ENCODE peak calls at places on chromosomes 12 and 14, in ten cellular contexts. One of them, this sample, is unnamed.

GRCh38 chr12:94074970-94075695 is 73.2 kb upstream of the PLXNC1 start:
- DNase-seq in H9: peak
- DNase-seq in activated effector memory CD4-positive, alpha-beta T cell treated with anti-CD3 and anti-CD28 coated beads, Interleukin-2, amount 50 U/mL, for 16 hours: no peak
- DNase-seq in NCI-H2171: peak
- DNase-seq in Peyer's patch: no peak
- DNase-seq in IMR-90: peak
- DNase-seq in amygdala: no peak
- DNase-seq in EL: peak
- DNase-seq in activated CD4-positive, alpha-beta T cell treated with anti-CD3 and anti-CD28 coated beads, Interleukin-2, amount 50 U/mL, for 48 hours: peak
- DNase-seq in AG10803: peak
- DNase-seq in this sample: no peak

GRCh38 chr12:82567688-82568087 is 119.0 kb upstream of the TMTC2 start:
- DNase-seq in IMR-90: no peak
- DNase-seq in Peyer's patch: no peak
- DNase-seq in activated CD4-positive, alpha-beta T cell treated with anti-CD3 and anti-CD28 coated beads, Interleukin-2, amount 50 U/mL, for 48 hours: no peak
- DNase-seq in amygdala: no peak
- DNase-seq in activated effector memory CD4-positive, alpha-beta T cell treated with anti-CD3 and anti-CD28 coated beads, Interleukin-2, amount 50 U/mL, for 16 hours: no peak
- DNase-seq in NCI-H2171: no peak
- DNase-seq in AG10803: no peak
- DNase-seq in EL: no peak
- DNase-seq in H9: no peak
- DNase-seq in this sample: no peak

GRCh38 chr12:109582636-109583035 is 9.0 kb downstream of the MVK start:
- DNase-seq in activated CD4-positive, alpha-beta T cell treated with anti-CD3 and anti-CD28 coated beads, Interleukin-2, amount 50 U/mL, for 48 hours: no peak
- DNase-seq in activated effector memory CD4-positive, alpha-beta T cell treated with anti-CD3 and anti-CD28 coated beads, Interleukin-2, amount 50 U/mL, for 16 hours: no peak
- DNase-seq in AG10803: no peak
- DNase-seq in NCI-H2171: no peak
- DNase-seq in Peyer's patch: no peak
- DNase-seq in IMR-90: no peak
- DNase-seq in EL: no peak
- DNase-seq in H9: peak
- DNase-seq in amygdala: no peak
- DNase-seq in this sample: no peak

GRCh38 chr12:58920102-58920955 is at the start of gene LRIG3:
- DNase-seq in activated CD4-positive, alpha-beta T cell treated with anti-CD3 and anti-CD28 coated beads, Interleukin-2, amount 50 U/mL, for 48 hours: peak
- DNase-seq in NCI-H2171: peak
- DNase-seq in IMR-90: peak
- DNase-seq in AG10803: peak
- DNase-seq in EL: peak
- DNase-seq in amygdala: peak
- DNase-seq in Peyer's patch: peak
- DNase-seq in activated effector memory CD4-positive, alpha-beta T cell treated with anti-CD3 and anti-CD28 coated beads, Interleukin-2, amount 50 U/mL, for 16 hours: no peak
- DNase-seq in H9: peak
- DNase-seq in this sample: no peak

GRCh38 chr14:63662776-63663175 is 21.1 kb upstream of the WDR89 start:
- DNase-seq in amygdala: no peak
- DNase-seq in H9: no peak
- DNase-seq in activated CD4-positive, alpha-beta T cell treated with anti-CD3 and anti-CD28 coated beads, Interleukin-2, amount 50 U/mL, for 48 hours: no peak
- DNase-seq in EL: no peak
- DNase-seq in activated effector memory CD4-positive, alpha-beta T cell treated with anti-CD3 and anti-CD28 coated beads, Interleukin-2, amount 50 U/mL, for 16 hours: no peak
- DNase-seq in AG10803: no peak
- DNase-seq in Peyer's patch: no peak
- DNase-seq in NCI-H2171: no peak
- DNase-seq in IMR-90: no peak
- DNase-seq in this sample: no peak

GRCh38 chr12:132353811-132354210 is 24.4 kb upstream of the GALNT9 start:
- DNase-seq in amygdala: no peak
- DNase-seq in EL: no peak
- DNase-seq in activated CD4-positive, alpha-beta T cell treated with anti-CD3 and anti-CD28 coated beads, Interleukin-2, amount 50 U/mL, for 48 hours: no peak
- DNase-seq in activated effector memory CD4-positive, alpha-beta T cell treated with anti-CD3 and anti-CD28 coated beads, Interleukin-2, amount 50 U/mL, for 16 hours: no peak
- DNase-seq in IMR-90: no peak
- DNase-seq in Peyer's patch: no peak
- DNase-seq in NCI-H2171: no peak
- DNase-seq in H9: no peak
- DNase-seq in AG10803: no peak
- DNase-seq in this sample: no peak

GRCh38 chr14:75418779-75419768 is 8.7 kb upstream of the JDP2 start:
- DNase-seq in activated effector memory CD4-positive, alpha-beta T cell treated with anti-CD3 and anti-CD28 coated beads, Interleukin-2, amount 50 U/mL, for 16 hours: peak
- DNase-seq in activated CD4-positive, alpha-beta T cell treated with anti-CD3 and anti-CD28 coated beads, Interleukin-2, amount 50 U/mL, for 48 hours: peak
- DNase-seq in amygdala: no peak
- DNase-seq in H9: peak
- DNase-seq in AG10803: no peak
- DNase-seq in IMR-90: no peak
- DNase-seq in NCI-H2171: no peak
- DNase-seq in Peyer's patch: peak
- DNase-seq in EL: no peak
- DNase-seq in this sample: no peak

GRCh38 chr12:31578632-31579031 is 12.3 kb downstream of the DENND5B start:
- DNase-seq in EL: peak
- DNase-seq in IMR-90: peak
- DNase-seq in AG10803: peak
- DNase-seq in Peyer's patch: no peak
- DNase-seq in activated CD4-positive, alpha-beta T cell treated with anti-CD3 and anti-CD28 coated beads, Interleukin-2, amount 50 U/mL, for 48 hours: no peak
- DNase-seq in amygdala: no peak
- DNase-seq in H9: no peak
- DNase-seq in NCI-H2171: no peak
- DNase-seq in activated effector memory CD4-positive, alpha-beta T cell treated with anti-CD3 and anti-CD28 coated beads, Interleukin-2, amount 50 U/mL, for 16 hours: no peak
- DNase-seq in this sample: no peak

GRCh38 chr14:35416108-35416750 is 11.7 kb upstream of the NFKBIA start:
- DNase-seq in activated CD4-positive, alpha-beta T cell treated with anti-CD3 and anti-CD28 coated beads, Interleukin-2, amount 50 U/mL, for 48 hours: peak
- DNase-seq in amygdala: no peak
- DNase-seq in H9: no peak
- DNase-seq in EL: peak
- DNase-seq in IMR-90: no peak
- DNase-seq in AG10803: no peak
- DNase-seq in activated effector memory CD4-positive, alpha-beta T cell treated with anti-CD3 and anti-CD28 coated beads, Interleukin-2, amount 50 U/mL, for 16 hours: peak
- DNase-seq in NCI-H2171: no peak
- DNase-seq in Peyer's patch: no peak
- DNase-seq in this sample: peak

GRCh38 chr14:65239143-65239672 is 136.9 kb upstream of the MAX start:
- DNase-seq in EL: peak
- DNase-seq in activated effector memory CD4-positive, alpha-beta T cell treated with anti-CD3 and anti-CD28 coated beads, Interleukin-2, amount 50 U/mL, for 16 hours: no peak
- DNase-seq in IMR-90: peak
- DNase-seq in NCI-H2171: no peak
- DNase-seq in H9: no peak
- DNase-seq in Peyer's patch: peak
- DNase-seq in activated CD4-positive, alpha-beta T cell treated with anti-CD3 and anti-CD28 coated beads, Interleukin-2, amount 50 U/mL, for 48 hours: no peak
- DNase-seq in amygdala: no peak
- DNase-seq in AG10803: peak
- DNase-seq in this sample: no peak

GRCh38 chr14:101202627-101203404 is 299.3 kb upstream of the RTL1 start:
- DNase-seq in IMR-90: no peak
- DNase-seq in AG10803: no peak
- DNase-seq in EL: no peak
- DNase-seq in activated effector memory CD4-positive, alpha-beta T cell treated with anti-CD3 and anti-CD28 coated beads, Interleukin-2, amount 50 U/mL, for 16 hours: peak
- DNase-seq in activated CD4-positive, alpha-beta T cell treated with anti-CD3 and anti-CD28 coated beads, Interleukin-2, amount 50 U/mL, for 48 hours: no peak
- DNase-seq in Peyer's patch: no peak
- DNase-seq in H9: peak
- DNase-seq in NCI-H2171: no peak
- DNase-seq in amygdala: no peak
- DNase-seq in this sample: no peak

GRCh38 chr12:14007638-14008037 is 26.2 kb upstream of the GRIN2B start:
- DNase-seq in IMR-90: no peak
- DNase-seq in NCI-H2171: no peak
- DNase-seq in amygdala: no peak
- DNase-seq in AG10803: no peak
- DNase-seq in EL: no peak
- DNase-seq in H9: no peak
- DNase-seq in activated CD4-positive, alpha-beta T cell treated with anti-CD3 and anti-CD28 coated beads, Interleukin-2, amount 50 U/mL, for 48 hours: no peak
- DNase-seq in Peyer's patch: no peak
- DNase-seq in activated effector memory CD4-positive, alpha-beta T cell treated with anti-CD3 and anti-CD28 coated beads, Interleukin-2, amount 50 U/mL, for 16 hours: no peak
- DNase-seq in this sample: no peak

GRCh38 chr12:116559080-116559329 is 176 bp upstream of the MAP1LC3B2 start:
- DNase-seq in EL: no peak
- DNase-seq in H9: no peak
- DNase-seq in Peyer's patch: no peak
- DNase-seq in AG10803: no peak
- DNase-seq in activated CD4-positive, alpha-beta T cell treated with anti-CD3 and anti-CD28 coated beads, Interleukin-2, amount 50 U/mL, for 48 hours: no peak
- DNase-seq in IMR-90: no peak
- DNase-seq in activated effector memory CD4-positive, alpha-beta T cell treated with anti-CD3 and anti-CD28 coated beads, Interleukin-2, amount 50 U/mL, for 16 hours: no peak
- DNase-seq in NCI-H2171: no peak
- DNase-seq in amygdala: peak
- DNase-seq in this sample: no peak

GRCh38 chr12:107776171-107776570 is 1.7 kb downstream of the ASCL4 start:
- DNase-seq in Peyer's patch: no peak
- DNase-seq in activated CD4-positive, alpha-beta T cell treated with anti-CD3 and anti-CD28 coated beads, Interleukin-2, amount 50 U/mL, for 48 hours: no peak
- DNase-seq in EL: no peak
- DNase-seq in IMR-90: no peak
- DNase-seq in amygdala: no peak
- DNase-seq in H9: no peak
- DNase-seq in NCI-H2171: no peak
- DNase-seq in AG10803: no peak
- DNase-seq in activated effector memory CD4-positive, alpha-beta T cell treated with anti-CD3 and anti-CD28 coated beads, Interleukin-2, amount 50 U/mL, for 16 hours: no peak
- DNase-seq in this sample: no peak

GRCh38 chr12:121010860-121011259 is 5.4 kb downstream of the C12orf43 start:
- DNase-seq in activated CD4-positive, alpha-beta T cell treated with anti-CD3 and anti-CD28 coated beads, Interleukin-2, amount 50 U/mL, for 48 hours: no peak
- DNase-seq in IMR-90: no peak
- DNase-seq in H9: no peak
- DNase-seq in AG10803: no peak
- DNase-seq in NCI-H2171: no peak
- DNase-seq in Peyer's patch: no peak
- DNase-seq in activated effector memory CD4-positive, alpha-beta T cell treated with anti-CD3 and anti-CD28 coated beads, Interleukin-2, amount 50 U/mL, for 16 hours: no peak
- DNase-seq in EL: no peak
- DNase-seq in amygdala: no peak
- DNase-seq in this sample: no peak

GRCh38 chr12:15757553-15758255 is 31.5 kb downstream of the EPS8 start:
- DNase-seq in Peyer's patch: no peak
- DNase-seq in AG10803: peak
- DNase-seq in EL: peak
- DNase-seq in IMR-90: peak
- DNase-seq in amygdala: no peak
- DNase-seq in activated effector memory CD4-positive, alpha-beta T cell treated with anti-CD3 and anti-CD28 coated beads, Interleukin-2, amount 50 U/mL, for 16 hours: no peak
- DNase-seq in NCI-H2171: no peak
- DNase-seq in H9: no peak
- DNase-seq in activated CD4-positive, alpha-beta T cell treated with anti-CD3 and anti-CD28 coated beads, Interleukin-2, amount 50 U/mL, for 48 hours: no peak
- DNase-seq in this sample: no peak

GRCh38 chr14:72894623-72895378 is 900 bp upstream of the DPF3 start:
- DNase-seq in amygdala: no peak
- DNase-seq in Peyer's patch: peak
- DNase-seq in H9: peak
- DNase-seq in IMR-90: no peak
- DNase-seq in AG10803: no peak
- DNase-seq in NCI-H2171: no peak
- DNase-seq in EL: peak
- DNase-seq in activated effector memory CD4-positive, alpha-beta T cell treated with anti-CD3 and anti-CD28 coated beads, Interleukin-2, amount 50 U/mL, for 16 hours: peak
- DNase-seq in activated CD4-positive, alpha-beta T cell treated with anti-CD3 and anti-CD28 coated beads, Interleukin-2, amount 50 U/mL, for 48 hours: peak
- DNase-seq in this sample: no peak

GRCh38 chr14:63727736-63728728 is at the start of gene SGPP1:
- DNase-seq in EL: peak
- DNase-seq in activated effector memory CD4-positive, alpha-beta T cell treated with anti-CD3 and anti-CD28 coated beads, Interleukin-2, amount 50 U/mL, for 16 hours: peak
- DNase-seq in NCI-H2171: peak
- DNase-seq in Peyer's patch: peak
- DNase-seq in AG10803: peak
- DNase-seq in amygdala: peak
- DNase-seq in H9: peak
- DNase-seq in activated CD4-positive, alpha-beta T cell treated with anti-CD3 and anti-CD28 coated beads, Interleukin-2, amount 50 U/mL, for 48 hours: peak
- DNase-seq in IMR-90: peak
- DNase-seq in this sample: peak

GRCh38 chr12:93325855-93326254 is 51.9 kb upstream of the NUDT4 start:
- DNase-seq in H9: no peak
- DNase-seq in EL: peak
- DNase-seq in AG10803: peak
- DNase-seq in NCI-H2171: no peak
- DNase-seq in amygdala: no peak
- DNase-seq in Peyer's patch: no peak
- DNase-seq in IMR-90: peak
- DNase-seq in activated effector memory CD4-positive, alpha-beta T cell treated with anti-CD3 and anti-CD28 coated beads, Interleukin-2, amount 50 U/mL, for 16 hours: no peak
- DNase-seq in activated CD4-positive, alpha-beta T cell treated with anti-CD3 and anti-CD28 coated beads, Interleukin-2, amount 50 U/mL, for 48 hours: no peak
- DNase-seq in this sample: no peak

GRCh38 chr12:108854453-108855283 is 2.7 kb downstream of the SSH1 start:
- DNase-seq in AG10803: peak
- DNase-seq in activated CD4-positive, alpha-beta T cell treated with anti-CD3 and anti-CD28 coated beads, Interleukin-2, amount 50 U/mL, for 48 hours: no peak
- DNase-seq in amygdala: no peak
- DNase-seq in IMR-90: peak
- DNase-seq in H9: no peak
- DNase-seq in EL: peak
- DNase-seq in Peyer's patch: no peak
- DNase-seq in activated effector memory CD4-positive, alpha-beta T cell treated with anti-CD3 and anti-CD28 coated beads, Interleukin-2, amount 50 U/mL, for 16 hours: no peak
- DNase-seq in NCI-H2171: no peak
- DNase-seq in this sample: no peak

GRCh38 chr12:102010265-102010994 is 51.4 kb downstream of the WASHC3 start:
- DNase-seq in amygdala: no peak
- DNase-seq in Peyer's patch: no peak
- DNase-seq in NCI-H2171: no peak
- DNase-seq in IMR-90: no peak
- DNase-seq in EL: no peak
- DNase-seq in AG10803: no peak
- DNase-seq in activated CD4-positive, alpha-beta T cell treated with anti-CD3 and anti-CD28 coated beads, Interleukin-2, amount 50 U/mL, for 48 hours: no peak
- DNase-seq in H9: no peak
- DNase-seq in activated effector memory CD4-positive, alpha-beta T cell treated with anti-CD3 and anti-CD28 coated beads, Interleukin-2, amount 50 U/mL, for 16 hours: no peak
- DNase-seq in this sample: no peak

GRCh38 chr14:90677484-90678045 is 138.7 kb downstream of the TTC7B start:
- DNase-seq in Peyer's patch: no peak
- DNase-seq in H9: no peak
- DNase-seq in EL: peak
- DNase-seq in AG10803: peak
- DNase-seq in NCI-H2171: no peak
- DNase-seq in activated effector memory CD4-positive, alpha-beta T cell treated with anti-CD3 and anti-CD28 coated beads, Interleukin-2, amount 50 U/mL, for 16 hours: no peak
- DNase-seq in activated CD4-positive, alpha-beta T cell treated with anti-CD3 and anti-CD28 coated beads, Interleukin-2, amount 50 U/mL, for 48 hours: peak
- DNase-seq in IMR-90: peak
- DNase-seq in amygdala: no peak
- DNase-seq in this sample: peak

This sample was measured in naive thymus-derived CD4-positive, alpha-beta T cell.